ENCODE peak calls at places on chromosomes 7 and 10, in nine cellular contexts. T is tibial nerve, K is AG04450, S is thoracic aorta, Q is MM.1S, Z is heart right ventricle, P is heart left ventricle, E is astrocyte of the spinal cord, R is transverse colon. J is an unnamed sample.

GRCh38 chr7:2968176-2968575 is 75.5 kb downstream of the CARD11 start:
- DNase-seq in T (no peak), K (no peak), S (no peak), Q (no peak), Z (no peak), P (no peak), E (no peak), R (no peak), J (no peak)

GRCh38 chr10:105503714-105504113 is 862.6 kb downstream of the SORCS3 start:
- DNase-seq in T (no peak), K (no peak), S (no peak), Q (no peak), Z (no peak), P (no peak), E (no peak), R (no peak), J (no peak)

GRCh38 chr7:36336380-36336779 is 53.3 kb upstream of the ANLN start:
- DNase-seq in T (no peak), K (no peak), S (no peak), Q (no peak), Z (no peak), P (no peak), E (no peak), R (no peak), J (no peak)

GRCh38 chr7:127629268-127629854 is 11.4 kb upstream of the PAX4 start:
- DNase-seq in T (no peak), K (no peak), S (no peak), Q (peak), Z (no peak), P (no peak), E (no peak), R (peak), J (no peak)

GRCh38 chr10:98790817-98791216 is 344.1 kb upstream of the HPS1 start:
- DNase-seq in T (no peak), K (no peak), S (no peak), Q (peak), Z (no peak), P (no peak), E (no peak), R (no peak), J (no peak)

GRCh38 chr7:69438584-69438983 is 159.7 kb upstream of the AUTS2 start:
- DNase-seq in T (no peak), K (no peak), S (no peak), Q (no peak), Z (no peak), P (no peak), E (no peak), R (no peak), J (no peak)

GRCh38 chr7:158357106-158357897 is 230.3 kb downstream of the PTPRN2 start:
- DNase-seq in T (no peak), K (no peak), S (no peak), Q (no peak), Z (no peak), P (no peak), E (no peak), R (no peak), J (no peak)

GRCh38 chr10:106935978-106936451 is 228.5 kb downstream of the SORCS1 start:
- DNase-seq in T (no peak), K (no peak), S (no peak), Q (peak), Z (no peak), P (no peak), E (no peak), R (no peak), J (no peak)

GRCh38 chr7:47087866-47088265 is 494.0 kb downstream of the TNS3 start:
- DNase-seq in T (no peak), K (no peak), S (no peak), Q (no peak), Z (no peak), P (no peak), E (peak), R (no peak), J (no peak)

GRCh38 chr10:94016727-94017714 is 23.3 kb downstream of the PLCE1 start:
- DNase-seq in T (no peak), K (no peak), S (no peak), Q (no peak), Z (no peak), P (no peak), E (peak), R (no peak), J (no peak)

GRCh38 chr7:143362126-143362961 is at the start of gene FAM131B:
- DNase-seq in T (no peak), K (no peak), S (no peak), Q (no peak), Z (no peak), P (no peak), E (no peak), R (no peak), J (no peak)

GRCh38 chr7:149670288-149670687 is 103.1 kb downstream of the ZNF467 start:
- DNase-seq in T (no peak), K (no peak), S (no peak), Q (no peak), Z (no peak), P (peak), E (peak), R (peak), J (no peak)

GRCh38 chr10:6140141-6140841 is 51.5 kb downstream of the RBM17 start:
- DNase-seq in T (no peak), K (no peak), S (no peak), Q (no peak), Z (no peak), P (no peak), E (no peak), R (peak), J (no peak)

GRCh38 chr10:3535001-3535400 is 250.0 kb downstream of the KLF6 start:
- DNase-seq in T (no peak), K (no peak), S (no peak), Q (no peak), Z (no peak), P (no peak), E (no peak), R (no peak), J (no peak)

GRCh38 chr7:81482600-81483186 is 287.2 kb downstream of the HGF start:
- DNase-seq in T (no peak), K (no peak), S (no peak), Q (peak), Z (no peak), P (no peak), E (peak), R (no peak), J (no peak)

GRCh38 chr10:33039167-33039566 is 81.1 kb upstream of the ITGB1 start:
- DNase-seq in T (no peak), K (no peak), S (no peak), Q (no peak), Z (no peak), P (no peak), E (no peak), R (no peak), J (no peak)

GRCh38 chr7:65946895-65947294 is 35.1 kb downstream of the GUSB start:
- DNase-seq in T (no peak), K (no peak), S (no peak), Q (no peak), Z (no peak), P (no peak), E (peak), R (peak), J (no peak)

GRCh38 chr10:63576501-63576900 is 55.3 kb downstream of the REEP3 start:
- DNase-seq in T (no peak), K (no peak), S (no peak), Q (no peak), Z (no peak), P (no peak), E (no peak), R (no peak), J (no peak)

GRCh38 chr10:77911535-77912123 is 14.9 kb downstream of the DLG5 start:
- DNase-seq in T (no peak), K (no peak), S (no peak), Q (no peak), Z (no peak), P (no peak), E (no peak), R (no peak), J (no peak)

GRCh38 chr7:44872787-44873186 is 12.5 kb downstream of the PURB start:
- DNase-seq in T (no peak), K (no peak), S (no peak), Q (no peak), Z (no peak), P (no peak), E (no peak), R (no peak), J (no peak)

GRCh38 chr7:8147760-8148463 is 114.1 kb downstream of the ICA1 start:
- DNase-seq in T (no peak), K (no peak), S (no peak), Q (no peak), Z (no peak), P (no peak), E (no peak), R (no peak), J (no peak)

GRCh38 chr10:69405221-69405620 is 11.5 kb downstream of the TACR2 start:
- DNase-seq in T (no peak), K (no peak), S (no peak), Q (no peak), Z (no peak), P (no peak), E (no peak), R (no peak), J (no peak)

GRCh38 chr7:128917061-128917460 is 6.6 kb upstream of the KCP start:
- DNase-seq in T (no peak), K (no peak), S (no peak), Q (no peak), Z (no peak), P (no peak), E (no peak), R (no peak), J (no peak)

GRCh38 chr7:137658194-137658900 is 188.4 kb downstream of the DGKI start:
- DNase-seq in T (no peak), K (no peak), S (no peak), Q (no peak), Z (no peak), P (no peak), E (no peak), R (no peak), J (no peak)

GRCh38 chr7:99109108-99110051 is 34.5 kb downstream of the SMURF1 start:
- DNase-seq in T (no peak), K (no peak), S (no peak), Q (no peak), Z (peak), P (peak), E (no peak), R (no peak), J (no peak)

DNA sequence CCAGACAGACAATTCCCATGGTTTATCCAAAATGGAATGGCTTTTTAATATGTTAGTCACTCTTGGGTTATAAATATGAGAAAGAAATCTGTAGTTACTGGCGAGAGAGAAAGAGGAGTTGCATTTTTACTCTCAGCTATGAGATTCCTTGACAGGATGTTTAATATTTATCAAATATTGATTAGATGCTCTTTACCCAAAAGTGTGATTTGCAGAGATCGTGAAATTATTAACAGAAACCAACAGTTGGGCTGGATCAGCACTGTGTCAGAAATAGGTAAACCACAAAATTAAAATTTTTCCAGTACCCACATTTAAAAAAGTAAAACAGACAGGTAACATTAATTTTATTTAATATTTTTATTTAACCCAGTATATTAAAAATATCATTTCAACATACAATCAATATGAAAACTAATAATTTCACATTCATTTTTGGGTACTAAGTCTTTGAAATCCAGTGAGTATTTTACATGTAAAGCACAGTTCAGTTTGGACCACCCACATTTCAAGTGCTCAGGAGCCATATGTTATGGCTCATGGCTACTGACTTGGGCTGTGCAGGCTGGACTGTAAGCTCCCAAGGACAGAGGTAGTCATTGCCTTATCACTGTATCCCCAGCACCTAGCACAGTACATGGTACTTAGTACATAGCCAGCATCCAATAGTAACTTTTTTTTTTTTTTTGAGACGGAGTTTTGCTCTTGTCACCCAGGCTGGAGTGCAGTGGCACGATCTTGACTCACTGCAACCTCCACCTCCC is 42.5 kb downstream of the KLHDC10 start:
- DNase-seq in T (no peak), K (no peak), S (no peak), Q (no peak), Z (no peak), P (no peak), E (no peak), R (no peak), J (no peak)
- H3K4me3 ChIP-seq in T (no peak), K (no peak), S (no peak), Q (no peak), Z (no peak), P (no peak), E (no peak), R (no peak), J (no peak)

GRCh38 chr10:14244801-14245211 is 85.9 kb downstream of the FRMD4A start:
- DNase-seq in T (no peak), K (no peak), S (no peak), Q (no peak), Z (no peak), P (no peak), E (peak), R (no peak), J (no peak)

GRCh38 chr10:14241196-14241595 is 89.5 kb downstream of the FRMD4A start:
- DNase-seq in T (no peak), K (no peak), S (no peak), Q (no peak), Z (no peak), P (no peak), E (no peak), R (no peak), J (no peak)

GRCh38 chr10:14240253-14241189 is 90.2 kb downstream of the FRMD4A start:
- DNase-seq in T (no peak), K (no peak), S (no peak), Q (no peak), Z (no peak), P (no peak), E (no peak), R (no peak), J (no peak)

GRCh38 chr10:14247650-14248258 is 83.0 kb downstream of the FRMD4A start:
- DNase-seq in T (no peak), K (no peak), S (no peak), Q (no peak), Z (peak), P (peak), E (no peak), R (no peak), J (no peak)

GRCh38 chr10:14244147-14244546 is 86.6 kb downstream of the FRMD4A start:
- DNase-seq in T (no peak), K (no peak), S (no peak), Q (no peak), Z (no peak), P (no peak), E (no peak), R (no peak), J (no peak)
- TF ChIP-seq CTCF in T (no peak), K (no peak), S (no peak), Q (no peak), Z (no peak), P (no peak), E (peak), R (no peak), J (no peak)

DNA sequence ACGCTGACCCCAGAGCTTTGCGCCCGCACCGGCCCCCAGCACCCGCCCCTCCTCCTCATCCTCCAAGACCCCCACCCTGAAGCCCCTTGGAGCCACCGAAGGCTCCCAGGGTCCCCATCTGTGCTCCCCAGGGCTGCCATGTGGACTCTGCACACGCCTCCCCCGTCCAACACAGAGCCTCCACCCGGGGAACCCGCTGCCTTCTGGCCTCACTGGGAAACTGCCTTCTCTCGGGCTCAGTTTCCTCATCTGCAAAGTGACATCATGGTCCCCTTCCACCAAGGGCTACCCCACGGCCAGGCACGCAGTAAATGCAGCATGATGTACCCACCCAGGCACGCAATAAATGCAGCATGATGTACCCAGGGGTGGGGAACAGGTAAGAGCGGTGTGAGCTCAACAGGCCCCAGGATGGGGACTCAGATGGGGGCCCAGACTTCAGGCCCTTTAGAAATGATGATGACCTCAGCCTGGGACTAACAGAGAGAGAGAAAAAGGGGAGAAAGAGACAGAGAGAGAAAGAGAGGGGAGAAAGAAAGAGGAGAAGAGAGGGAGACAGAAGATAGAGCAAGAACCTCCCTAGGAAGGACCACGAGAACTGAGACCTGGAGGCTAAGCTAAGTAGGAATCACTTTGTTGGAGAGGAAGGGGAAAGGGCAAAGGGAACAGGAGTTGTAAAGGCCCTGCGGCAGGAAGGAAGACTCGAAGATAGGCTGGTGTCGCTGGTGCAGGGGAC is 2.5 kb upstream of the MICALL2 start:
- DNase-seq in T (no peak), K (no peak), S (no peak), Q (no peak), Z (no peak), P (no peak), E (no peak), R (no peak), J (no peak)
- H3K4me3 ChIP-seq in T (no peak), K (no peak), S (peak), Q (no peak), Z (no peak), P (no peak), E (no peak), R (no peak), J (no peak)

DNA sequence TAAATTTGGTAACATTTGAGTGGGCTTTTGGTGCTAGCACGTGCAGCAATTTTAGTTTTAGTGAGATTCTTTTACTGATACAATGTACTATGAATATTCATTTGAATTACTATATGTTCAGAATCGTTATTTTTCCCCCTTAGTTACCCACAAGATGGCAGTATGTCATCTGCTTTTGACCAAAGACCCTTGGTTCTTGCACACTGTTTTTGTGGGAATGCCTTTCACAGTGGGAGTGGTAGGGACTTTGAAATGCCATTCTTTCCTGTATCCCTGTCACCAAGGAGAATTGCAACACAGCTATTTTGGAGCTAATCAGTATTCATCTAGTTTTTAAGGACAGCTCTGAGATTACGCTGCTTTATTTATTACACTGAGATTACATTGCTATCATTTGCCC is 40.6 kb downstream of the SEC23IP start:
- DNase-seq in T (no peak), K (no peak), S (no peak), Q (no peak), Z (no peak), P (no peak), E (peak), R (no peak), J (no peak)
- TF ChIP-seq CTCF in T (no peak), K (peak), S (no peak), Q (peak), Z (no peak), P (no peak), E (peak), R (no peak), J (peak)

GRCh38 chr10:123132576-123133477 is 2.9 kb upstream of the HMX3 start:
- DNase-seq in T (peak), K (peak), S (peak), Q (peak), Z (peak), P (peak), E (peak), R (peak), J (no peak)
- H3K4me3 ChIP-seq in T (no peak), K (peak), S (peak), Q (peak), Z (peak), P (peak), E (no peak), R (no peak), J (peak)

GRCh38 chr10:96025566-96025965 is 17.8 kb upstream of the CCNJ start:
- DNase-seq in T (no peak), K (no peak), S (no peak), Q (peak), Z (no peak), P (no peak), E (no peak), R (no peak), J (no peak)
- TF ChIP-seq CTCF in T (no peak), K (peak), S (no peak), Q (peak), Z (no peak), P (no peak), E (peak), R (no peak), J (peak)

GRCh38 chr10:43689955-43690771 is 41.5 kb upstream of the ZNF32 start:
- DNase-seq in T (peak), K (peak), S (peak), Q (peak), Z (peak), P (peak), E (peak), R (peak), J (no peak)
- H3K4me3 ChIP-seq in T (peak), K (peak), S (peak), Q (peak), Z (peak), P (peak), E (peak), R (peak), J (peak)

DNA sequence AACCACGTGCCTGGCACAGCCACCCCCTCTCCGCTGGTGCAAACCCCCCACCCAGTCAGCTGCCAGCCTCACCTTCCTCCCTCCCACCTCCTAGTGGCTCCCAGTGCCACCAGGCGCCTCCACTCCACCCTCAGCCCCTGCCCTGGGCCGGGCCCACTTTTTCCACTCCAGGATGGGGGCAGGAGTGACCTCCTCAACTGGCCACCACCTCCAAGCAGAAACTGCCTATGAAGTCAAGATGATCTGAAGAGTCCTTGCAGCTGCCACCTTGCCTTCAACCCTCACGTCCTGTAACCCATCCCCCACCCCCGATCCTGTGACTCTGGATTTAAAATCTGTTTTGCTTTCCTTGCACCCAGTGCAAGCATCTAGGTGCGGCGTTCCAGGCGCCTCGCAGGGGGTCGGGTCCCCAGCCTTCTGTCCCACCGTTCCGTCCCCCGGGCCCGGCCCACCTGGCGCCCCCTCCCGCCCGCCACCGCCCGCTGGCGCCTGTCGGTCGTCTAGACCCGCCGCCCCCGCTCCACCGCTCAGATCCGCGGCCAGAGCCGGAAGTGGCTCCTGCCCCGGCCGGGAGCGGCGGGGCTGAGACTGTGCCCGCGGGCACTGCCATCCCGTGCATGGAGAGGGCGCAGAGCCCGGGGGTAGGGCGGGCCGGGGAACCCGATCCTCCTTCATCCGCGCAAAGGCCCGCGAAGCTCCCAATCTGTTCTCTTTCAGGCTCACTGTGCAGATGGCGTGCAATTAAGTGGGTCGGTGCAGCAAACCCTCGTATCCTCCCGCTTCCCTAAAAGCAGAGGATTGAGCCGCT is 51.2 kb upstream of the GTF2I start:
- DNase-seq in T (no peak), K (no peak), S (no peak), Q (peak), Z (peak), P (peak), E (no peak), R (peak), J (no peak)
- TF ChIP-seq CTCF in T (no peak), K (no peak), S (no peak), Q (no peak), Z (no peak), P (no peak), E (no peak), R (no peak), J (no peak)